ENCODE peak calls at places on chromosome 1, in seven cellular contexts. J is Calu3; Y is SW480; S is Jurkat, Clone E6-1; M is tibial nerve; T is HT-29; F is fibroblast of the aortic adventitia. O is an unnamed sample.

GRCh38 chr1:77031101-77031662 is 163.9 kb downstream of the ST6GALNAC5 start:
- DNase-seq in J (no peak), Y (peak), S (no peak), M (no peak), T (peak), F (peak), O (peak)

GRCh38 chr1:36008546-36009197 is 75.2 kb upstream of the TEKT2 start:
- DNase-seq in J (peak), Y (no peak), S (no peak), M (no peak), T (peak), F (peak), O (peak)

GRCh38 chr1:197327776-197328364 is 59.8 kb downstream of the CRB1 start:
- DNase-seq in J (no peak), Y (peak), S (no peak), M (no peak), T (peak), F (peak), O (peak)

GRCh38 chr1:32773018-32773763 is 44.0 kb downstream of the YARS1 start:
- DNase-seq in J (peak), Y (peak), S (peak), M (peak), T (peak), F (peak), O (peak)

GRCh38 chr1:16226495-16227179 is 10.3 kb downstream of the CPLANE2 start:
- DNase-seq in J (no peak), Y (no peak), S (no peak), M (no peak), T (no peak), F (no peak), O (peak)

GRCh38 chr1:67792756-67793475 is 40.4 kb downstream of the GNG12 start:
- DNase-seq in J (no peak), Y (no peak), S (no peak), M (no peak), T (no peak), F (no peak), O (no peak)

GRCh38 chr1:1084372-1085170 is 10.5 kb upstream of the RNF223 start:
- DNase-seq in J (no peak), Y (no peak), S (no peak), M (no peak), T (no peak), F (no peak), O (no peak)

GRCh38 chr1:19563336-19564097 is 78.2 kb upstream of the CAPZB start:
- DNase-seq in J (no peak), Y (no peak), S (no peak), M (peak), T (no peak), F (peak), O (no peak)

GRCh38 chr1:156148236-156148635 is 5.1 kb upstream of the SEMA4A start:
- DNase-seq in J (no peak), Y (no peak), S (no peak), M (no peak), T (no peak), F (no peak), O (no peak)

GRCh38 chr1:165467706-165468105 is 22.8 kb upstream of the RXRG start:
- DNase-seq in J (no peak), Y (no peak), S (no peak), M (no peak), T (no peak), F (no peak), O (no peak)

GRCh38 chr1:63261736-63262142 is 60.6 kb upstream of the FOXD3 start:
- DNase-seq in J (no peak), Y (peak), S (no peak), M (no peak), T (no peak), F (no peak), O (no peak)

GRCh38 chr1:112357467-112357866 is 38.5 kb upstream of the CTTNBP2NL start:
- DNase-seq in J (no peak), Y (no peak), S (no peak), M (no peak), T (no peak), F (no peak), O (no peak)

GRCh38 chr1:118184737-118185082 is 318 bp downstream of the SPAG17 start:
- DNase-seq in J (no peak), Y (peak), S (no peak), M (no peak), T (no peak), F (no peak), O (peak)

GRCh38 chr1:186033744-186034345 is 299.7 kb downstream of the HMCN1 start:
- DNase-seq in J (no peak), Y (no peak), S (no peak), M (no peak), T (no peak), F (peak), O (no peak)

GRCh38 chr1:30138891-30139290 is 584.5 kb downstream of the MATN1 start:
- DNase-seq in J (no peak), Y (no peak), S (no peak), M (no peak), T (no peak), F (no peak), O (no peak)

GRCh38 chr1:218460367-218460766 is 115.2 kb downstream of the TGFB2 start:
- DNase-seq in J (no peak), Y (no peak), S (no peak), M (no peak), T (no peak), F (peak), O (no peak)